ENCODE peak calls at places on chromosome 16, in seven cellular contexts. B, A, R, K, Y, J and I are unnamed samples.

GRCh38 chr16:7086842-7087616 is 245.6 kb upstream of the RBFOX1 start:
- DNase-seq in J (no peak), Y (peak; percentile 69), R (no peak), B (no peak), A (peak; percentile 1), K (peak; percentile 33), I (peak; percentile 64)

GRCh38 chr16:54175552-54176375 is 110.8 kb downstream of the IRX3 start:
- DNase-seq in Y (no peak), A (no peak), R (peak; percentile 16), B (no peak), J (peak; percentile 13), K (no peak), I (no peak)

GRCh38 chr16:78278047-78278446 is 178.6 kb downstream of the WWOX start:
- DNase-seq in R (no peak), K (no peak), A (no peak), B (no peak), Y (no peak), J (no peak), I (no peak)

GRCh38 chr16:67459066-67459857 is 21.7 kb downstream of the ATP6V0D1 start:
- DNase-seq in K (peak; percentile 64), Y (peak; percentile 69), B (no peak), R (no peak), A (no peak), J (no peak), I (no peak)

GRCh38 chr16:66193543-66194229 is 172.8 kb upstream of the CDH5 start:
- DNase-seq in A (no peak), R (no peak), B (no peak), J (no peak), Y (no peak), K (no peak), I (no peak)

GRCh38 chr16:80583466-80583865 is 42.7 kb downstream of the DYNLRB2 start:
- DNase-seq in J (peak; percentile 78), R (peak; percentile 88), Y (no peak), B (peak; percentile 53), A (peak; percentile 64), K (no peak), I (no peak)

GRCh38 chr16:88686062-88686438 is 257 bp downstream of the SNAI3 start:
- DNase-seq in J (no peak), A (peak; percentile 26), K (peak; percentile 37), B (no peak), R (no peak), Y (no peak), I (no peak)

GRCh38 chr16:3609895-3610697 is 1.3 kb downstream of the SLX4 start:
- DNase-seq in R (no peak), A (no peak), B (no peak), K (no peak), J (no peak), Y (no peak), I (no peak)

GRCh38 chr16:86866986-86867722 is 288.8 kb downstream of the FOXL1 start:
- DNase-seq in A (no peak), B (no peak), K (no peak), Y (no peak), J (no peak), R (no peak), I (no peak)

GRCh38 chr16:14608111-14608566 is 21.9 kb downstream of the PARN start:
- DNase-seq in J (no peak), A (no peak), B (no peak), K (no peak), Y (no peak), R (no peak), I (no peak)

GRCh38 chr16:1494129-1494640 is 1.0 kb downstream of the TELO2 start:
- DNase-seq in B (peak; percentile 83), Y (peak; percentile 44), J (peak; percentile 81), K (peak; percentile 77), R (peak; percentile 80), A (peak; percentile 60), I (no peak)

GRCh38 chr16:64428463-64428862 is 693.4 kb downstream of the CDH11 start:
- DNase-seq in K (no peak), B (peak; percentile 55), R (peak; percentile 76), A (peak; percentile 75), Y (no peak), J (peak; percentile 80), I (no peak)

GRCh38 chr16:29686740-29687327 is 7.9 kb downstream of the QPRT start:
- DNase-seq in B (no peak), Y (no peak), K (no peak), A (no peak), R (no peak), J (no peak), I (no peak)

GRCh38 chr16:4954714-4955113 is 3.4 kb upstream of the SEC14L5 start:
- DNase-seq in R (no peak), J (peak; percentile 56), A (no peak), Y (no peak), B (no peak), K (no peak), I (no peak)

GRCh38 chr16:74446866-74447265 is 25.6 kb upstream of the CLEC18B start:
- DNase-seq in J (no peak), Y (no peak), B (no peak), R (no peak), A (no peak), K (no peak), I (no peak)

GRCh38 chr16:3553138-3553923 is 23.9 kb downstream of the NLRC3 start:
- DNase-seq in J (no peak), A (no peak), B (no peak), K (no peak), Y (no peak), R (no peak), I (no peak)

GRCh38 chr16:71724320-71724751 is at the start of gene PHLPP2:
- DNase-seq in J (peak; percentile 5), B (no peak), R (no peak), A (no peak), Y (no peak), K (no peak), I (no peak)

GRCh38 chr16:78584991-78585390 is 485.5 kb downstream of the WWOX start:
- DNase-seq in R (no peak), A (no peak), B (no peak), Y (no peak), J (no peak), K (no peak), I (no peak)

GRCh38 chr16:85296859-85297698 is 184.8 kb upstream of the CIBAR2 start:
- DNase-seq in K (no peak), A (peak; percentile 49), J (peak; percentile 24), B (peak; percentile 18), Y (peak; percentile 61), R (peak; percentile 29), I (peak; percentile 57)
- TF ChIP-seq CTCF in K (peak; percentile 65), A (peak; percentile 77), J (peak; percentile 63), B (peak; percentile 85), Y (peak; percentile 54), R (peak; percentile 76), I (peak; percentile 68)

DNA sequence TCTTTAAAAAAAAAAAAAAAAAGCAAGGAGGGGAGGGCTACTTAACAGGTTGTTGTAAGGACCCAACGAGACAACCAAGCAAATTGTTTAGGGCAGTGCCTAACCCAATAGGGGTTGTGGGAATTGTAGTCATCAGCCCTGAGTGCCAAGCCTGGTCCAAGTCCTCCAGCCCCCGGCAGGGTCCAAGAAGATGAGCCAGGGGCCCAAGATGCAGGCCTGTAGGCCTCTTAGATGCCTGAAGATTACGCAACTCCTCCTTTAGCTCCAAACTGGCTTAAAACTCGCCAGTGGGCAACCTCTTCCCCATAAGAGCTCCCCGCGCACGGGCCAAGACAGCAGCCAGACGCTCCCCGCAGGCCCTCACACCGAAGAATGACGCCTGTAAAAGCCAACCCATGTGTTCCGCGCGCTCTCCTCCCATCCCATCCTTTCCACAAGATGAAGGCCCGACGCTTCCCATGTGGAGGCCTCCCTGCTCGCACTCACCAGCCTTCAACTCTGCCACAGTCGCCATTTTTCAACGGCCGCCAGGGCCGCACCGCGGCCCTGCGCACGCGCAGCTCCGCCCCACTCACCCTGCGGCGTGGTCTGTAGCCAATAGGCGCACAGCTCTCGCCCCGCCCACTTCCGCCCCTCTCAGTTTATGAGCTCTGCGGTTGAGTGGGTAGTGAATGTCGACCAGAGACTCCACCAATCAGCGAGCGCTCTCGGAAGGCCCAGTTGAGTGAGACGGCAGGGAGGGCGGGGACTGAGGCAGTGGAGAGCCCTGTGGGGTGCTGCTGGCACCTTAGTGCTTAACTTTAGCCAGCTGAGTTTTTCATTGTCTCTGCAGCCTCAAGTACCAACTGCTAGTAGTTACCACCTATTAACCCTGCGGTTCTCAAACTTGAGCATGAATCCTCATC is at the start of gene CEP20:
- DNase-seq in Y (peak; percentile 99), K (peak; percentile 99), R (peak; percentile 98), B (peak; percentile 99), A (peak; percentile 97), J (peak; percentile 98), I (peak; percentile 99)
- TF ChIP-seq CTCF in Y (no peak), K (peak; percentile 38), R (no peak), B (peak; percentile 25), A (no peak), J (no peak), I (peak; percentile 32)

GRCh38 chr16:31355701-31356100 is 725 bp downstream of the ITGAX start:
- DNase-seq in A (no peak), J (no peak), Y (no peak), R (no peak), K (no peak), B (no peak), I (no peak)

GRCh38 chr16:31356566-31357323 is 1.8 kb downstream of the ITGAX start:
- DNase-seq in A (no peak), K (no peak), J (no peak), R (no peak), Y (peak; percentile 20), B (no peak), I (no peak)

GRCh38 chr16:31360296-31360695 is 5.3 kb downstream of the ITGAX start:
- DNase-seq in B (no peak), J (no peak), R (no peak), K (no peak), A (no peak), Y (no peak), I (no peak)

GRCh38 chr16:31354394-31355291 is at the start of gene ITGAX:
- DNase-seq in R (no peak), A (peak; percentile 3), Y (no peak), J (peak; percentile 64), K (no peak), B (no peak), I (no peak)

DNA sequence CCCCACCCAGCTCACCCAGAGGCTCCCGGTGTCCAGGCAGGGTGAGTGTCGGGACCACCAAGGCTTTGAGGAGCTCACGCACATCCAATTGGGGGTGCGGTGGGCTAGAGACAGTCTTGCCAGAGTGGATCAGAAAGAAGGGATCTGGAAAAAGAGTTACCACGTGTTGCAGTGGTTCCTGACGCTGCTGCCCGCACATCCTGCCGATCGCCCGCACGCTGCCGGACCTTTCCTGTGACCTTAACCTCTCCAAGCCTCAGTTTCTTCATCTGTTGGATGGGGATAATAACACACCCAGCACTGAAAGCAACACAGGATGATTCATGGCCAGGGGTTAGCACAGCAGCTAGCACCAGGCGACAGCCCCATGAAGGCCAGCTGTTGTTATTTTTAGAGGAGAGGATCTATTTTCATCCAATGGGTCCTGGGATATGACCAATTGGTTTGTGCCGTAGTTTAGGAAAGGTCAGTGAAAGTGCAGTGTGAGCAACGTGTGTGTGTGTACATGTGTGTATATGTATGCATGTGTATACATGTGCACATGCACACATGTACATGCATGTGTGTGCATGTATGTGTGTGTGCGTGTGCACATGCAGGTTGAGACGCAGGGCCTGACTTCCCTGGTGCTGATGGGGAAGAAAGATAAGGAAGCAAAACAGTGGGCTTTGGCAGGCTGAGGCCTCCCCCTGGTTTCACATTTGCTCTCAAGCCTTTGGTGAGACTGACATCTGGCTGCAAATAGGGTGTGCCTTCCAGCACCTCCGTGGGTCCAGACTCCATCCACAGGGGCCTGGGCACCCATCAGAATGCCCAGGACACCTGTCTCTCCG is 2.6 kb downstream of the ITGAX start:
- DNase-seq in K (no peak), B (no peak), J (peak; percentile 8), Y (no peak), A (no peak), R (no peak), I (no peak)
- TF ChIP-seq CTCF in K (no peak), B (no peak), J (no peak), Y (no peak), A (no peak), R (no peak), I (no peak)

GRCh38 chr16:6081320-6081976 is 983.9 kb upstream of the EEF2KMT start:
- DNase-seq in B (no peak), J (no peak), K (no peak), A (peak; percentile 6), Y (peak; percentile 69), R (no peak), I (peak; percentile 48)
- TF ChIP-seq CTCF in B (peak; percentile 77), J (peak; percentile 36), K (peak; percentile 33), A (peak; percentile 47), Y (peak; percentile 77), R (peak; percentile 37), I (peak; percentile 81)